ENCODE peak calls at places on chromosomes 3 and 15, in four cellular contexts. O is cardiac muscle cell, J is foreskin fibroblast, R is tibial artery. G is an unnamed sample.

GRCh38 chr3:171420667-171421066 is 39.5 kb downstream of the TNIK start:
- DNase-seq in J (no peak), O (no peak), R (no peak), G (peak; percentile 82)

GRCh38 chr3:11638669-11639402 is 4.9 kb downstream of the VGLL4 start:
- DNase-seq in O (no peak), R (no peak), J (peak; percentile 35), G (peak; percentile 33)

GRCh38 chr15:69664572-69665326 is 212.1 kb downstream of the RPLP1 start:
- DNase-seq in R (no peak), O (no peak), J (no peak), G (no peak)

GRCh38 chr3:113673593-113673992 is 22.8 kb downstream of the USF3 start:
- DNase-seq in O (no peak), J (no peak), R (no peak), G (no peak)

GRCh38 chr15:96893159-96893906 is 562.8 kb downstream of the NR2F2 start:
- DNase-seq in R (no peak), J (no peak), O (peak; percentile 55), G (peak; percentile 71)

GRCh38 chr3:60809857-60810256 is 441.4 kb downstream of the FHIT start:
- DNase-seq in J (peak; percentile 11), R (no peak), O (no peak), G (no peak)

GRCh38 chr3:52401021-52401420 is 43.9 kb downstream of the SEMA3G start:
- DNase-seq in O (no peak), J (no peak), R (no peak), G (no peak)

GRCh38 chr3:37197810-37198371 is 23.5 kb upstream of the LRRFIP2 start:
- DNase-seq in J (peak; percentile 93), R (no peak), O (no peak), G (no peak)

GRCh38 chr3:129616713-129617112 is 10.2 kb upstream of the PLXND1 start:
- DNase-seq in J (peak; percentile 76), R (peak; percentile 78), O (no peak), G (peak; percentile 93)

GRCh38 chr3:12947504-12948369 is 106.4 kb upstream of the RPL32 start:
- DNase-seq in J (peak; percentile 88), R (no peak), O (no peak), G (peak; percentile 57)
- TF ChIP-seq CTCF in J (peak; percentile 17), R (peak; percentile 6), O (no peak), G (no peak)

GRCh38 chr15:26882616-26883365 is 15.9 kb downstream of the GABRA5 start:
- DNase-seq in R (no peak), O (no peak), J (no peak), G (no peak)
- H3K4me3 ChIP-seq in R (no peak overlapping the region), O (no peak overlapping the region), J (no peak overlapping the region), G (no peak overlapping the region)

GRCh38 chr3:48240711-48241491 is at the start of gene ZNF589:
- DNase-seq in J (peak; percentile 95), O (peak; percentile 96), R (peak; percentile 94), G (peak; percentile 93)
- TF ChIP-seq CTCF in J (peak; percentile 16), O (peak; percentile 36), R (peak; percentile 14), G (peak; percentile 25)

GRCh38 chr15:59367022-59367451 is 5.6 kb downstream of the MYO1E start:
- DNase-seq in O (no peak), J (no peak), R (no peak), G (peak; percentile 57)

GRCh38 chr15:59372352-59373211 is at the start of gene MYO1E:
- DNase-seq in R (peak; percentile 94), O (peak; percentile 97), J (peak; percentile 97), G (peak; percentile 98)

GRCh38 chr15:59371458-59372351 is 966 bp downstream of the MYO1E start:
- DNase-seq in R (peak; percentile 71), J (peak; percentile 65), O (peak; percentile 51), G (peak; percentile 37)

GRCh38 chr15:59366368-59367021 is 6.2 kb downstream of the MYO1E start:
- DNase-seq in R (no peak), J (peak; percentile 25), O (no peak), G (peak; percentile 35)

DNA sequence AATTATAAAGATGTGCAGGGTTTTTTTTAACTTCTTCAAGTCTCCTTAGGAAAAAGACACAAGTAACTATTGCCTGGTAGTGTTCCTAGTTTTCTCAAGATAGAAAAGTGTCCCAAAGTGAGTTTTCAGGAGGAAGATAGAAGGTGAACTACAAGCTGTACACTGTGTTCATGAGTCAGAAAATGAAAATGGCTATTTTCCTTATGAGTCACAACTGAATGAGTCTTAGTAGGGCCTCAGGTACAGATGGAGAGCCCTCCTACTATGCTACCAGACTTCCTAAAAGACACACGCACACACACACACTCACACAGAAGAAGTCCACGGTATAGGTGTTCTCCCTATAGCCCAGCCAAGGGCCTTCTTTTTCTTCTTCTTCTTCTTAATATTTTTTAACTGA is 3.1 kb downstream of the MYO1E start:
- DNase-seq in J (no peak), R (no peak), O (no peak), G (peak; percentile 45)
- H3K4me3 ChIP-seq in J (no peak overlapping the region), R (no peak overlapping the region), O (no peak overlapping the region), G (no peak overlapping the region)

GRCh38 chr3:49700453-49701128 is 11.2 kb downstream of the RNF123 start:
- DNase-seq in J (no peak), R (no peak), O (no peak), G (no peak)
- TF ChIP-seq CTCF in J (peak; percentile 12), R (no peak), O (peak; percentile 11), G (peak; percentile 9)

DNA sequence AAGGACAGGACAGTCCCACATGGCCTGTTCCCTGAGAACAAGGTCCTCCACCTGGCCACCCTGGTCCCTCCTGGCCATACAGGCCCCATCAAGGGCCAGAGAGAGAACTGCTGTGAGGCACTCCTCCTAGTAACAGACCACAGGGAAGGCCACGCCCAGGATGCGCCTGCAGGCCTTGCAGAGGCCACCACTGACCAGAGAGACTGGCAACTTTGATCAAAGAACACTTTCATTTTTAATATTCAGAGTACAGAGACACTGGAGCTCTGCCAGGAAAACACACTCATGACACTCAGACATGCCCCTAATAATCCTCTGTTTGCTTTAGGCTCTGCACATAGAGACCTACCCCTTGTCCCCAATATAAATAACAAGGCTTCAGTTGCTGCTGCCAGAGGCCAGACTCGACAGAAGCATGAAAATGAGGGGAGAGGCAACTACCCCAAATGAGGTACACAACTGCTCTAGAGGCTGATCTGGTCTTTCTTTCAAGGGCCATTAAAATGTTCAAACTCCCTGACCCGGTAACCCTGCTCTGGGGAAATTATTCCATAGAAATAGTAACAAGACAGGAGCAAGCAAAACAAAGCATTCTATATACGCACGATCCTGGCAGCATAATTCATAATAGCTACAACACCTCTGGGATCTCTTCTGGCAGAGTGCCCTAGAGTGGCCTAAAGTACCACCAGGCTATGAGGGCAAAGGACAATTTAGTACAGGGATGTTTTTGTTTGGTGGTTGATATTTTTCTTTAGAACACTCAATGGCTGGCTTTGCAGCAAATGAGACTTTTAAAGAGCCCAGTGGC is 44.7 kb downstream of the CCDC12 start:
- DNase-seq in O (no peak), J (peak; percentile 76), R (peak; percentile 74), G (peak; percentile 34)
- H3K4me3 ChIP-seq in O (no peak overlapping the region), J (no peak overlapping the region), R (no peak overlapping the region), G (no peak overlapping the region)

DNA sequence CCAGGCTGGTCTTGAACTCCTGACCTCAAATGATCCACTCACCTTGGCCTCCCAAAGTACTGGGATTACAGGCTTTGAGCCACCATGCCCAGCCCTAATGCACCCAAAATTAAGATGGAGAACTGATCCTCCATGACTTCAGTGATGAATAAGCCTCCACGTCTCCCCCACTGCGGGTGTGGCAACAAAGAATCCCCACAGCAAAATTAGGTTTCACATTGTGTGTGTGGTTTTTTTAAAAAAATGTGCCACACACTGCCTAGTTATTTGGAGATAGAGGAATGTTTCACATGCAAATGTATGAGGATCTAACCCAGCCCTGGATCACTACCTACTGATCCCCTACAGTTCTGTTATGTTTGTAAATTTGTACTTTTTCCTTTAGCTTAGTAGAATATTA is 17.3 kb downstream of the HDAC11 start:
- DNase-seq in R (peak; percentile 31), J (no peak), O (no peak), G (no peak)
- TF ChIP-seq CTCF in R (no peak), J (no peak), O (no peak), G (no peak)

G was measured in cardiac fibroblast.